ENCODE peak calls at places on chromosome 5, in ten cellular contexts. M is EH; C is anterior cingulate cortex; W is activated CD8-positive, alpha-beta memory T cell treated with anti-CD3 and anti-CD28 coated beads for 1 hour; D is right lobe of liver; J is H9; F is body of pancreas; U is H54; P is RPMI7951; R is GM04504. B is an unnamed sample.

GRCh38 chr5:93193756-93194155 is 387.3 kb downstream of the NR2F1-AS1 start:
- DNase-seq in M (peak; percentile 66), C (no peak), W (no peak), D (no peak), J (no peak), F (no peak), U (no peak), P (peak; percentile 70), R (no peak), B (no peak)

GRCh38 chr5:154371687-154372086 is 74.1 kb upstream of the SAP30L start:
- DNase-seq in M (peak; percentile 84), C (no peak), W (no peak), D (no peak), J (no peak), F (no peak), U (no peak), P (peak; percentile 46), R (peak; percentile 76), B (no peak)

GRCh38 chr5:16082982-16083381 is 96.6 kb downstream of the MARCHF11 start:
- DNase-seq in M (no peak), C (no peak), W (no peak), D (no peak), J (no peak), F (no peak), U (no peak), P (no peak), R (no peak), B (no peak)

GRCh38 chr5:67620386-67621039 is 423.9 kb upstream of the CD180 start:
- DNase-seq in M (no peak), C (no peak), W (no peak), D (no peak), J (no peak), F (no peak), U (no peak), P (no peak), R (no peak), B (no peak)

GRCh38 chr5:136279314-136279713 is 86.0 kb downstream of the TRPC7 start:
- DNase-seq in M (no peak), C (no peak), W (no peak), D (no peak), J (no peak), F (no peak), U (no peak), P (no peak), R (no peak), B (no peak)

GRCh38 chr5:101062902-101063301 is 159.8 kb upstream of the ST8SIA4 start:
- DNase-seq in M (no peak), C (no peak), W (no peak), D (no peak), J (no peak), F (no peak), U (no peak), P (no peak), R (no peak), B (no peak)

GRCh38 chr5:77643654-77644404 is 5.3 kb upstream of the OTP start:
- DNase-seq in M (no peak), C (no peak), W (no peak), D (no peak), J (no peak), F (no peak), U (no peak), P (no peak), R (no peak), B (no peak)

GRCh38 chr5:31382051-31382878 is 149.6 kb downstream of the DROSHA start:
- DNase-seq in M (peak; percentile 16), C (no peak), W (no peak), D (no peak), J (no peak), F (no peak), U (no peak), P (no peak), R (no peak), B (no peak)

GRCh38 chr5:175609504-175609903 is 48.4 kb upstream of the HRH2 start:
- DNase-seq in M (no peak), C (peak; percentile 27), W (no peak), D (no peak), J (no peak), F (no peak), U (no peak), P (no peak), R (no peak), B (no peak)

GRCh38 chr5:33890633-33891032 is 1.2 kb downstream of the ADAMTS12 start:
- DNase-seq in M (peak; percentile 35), C (no peak), W (no peak), D (no peak), J (peak; percentile 44), F (no peak), U (peak; percentile 35), P (peak; percentile 47), R (no peak), B (no peak)

GRCh38 chr5:98214240-98215051 is 559.0 kb upstream of the RGMB start:
- DNase-seq in M (peak; percentile 76), C (no peak), W (no peak), D (no peak), J (no peak), F (no peak), U (no peak), P (peak; percentile 92), R (peak; percentile 17), B (no peak)

GRCh38 chr5:964821-965220 is 43.8 kb upstream of the NKD2 start:
- DNase-seq in M (no peak), C (no peak), W (no peak), D (no peak), J (no peak), F (no peak), U (no peak), P (peak; percentile 72), R (no peak), B (no peak)

GRCh38 chr5:64742821-64743220 is 25.7 kb downstream of the SREK1IP1 start:
- DNase-seq in M (peak; percentile 52), C (no peak), W (no peak), D (no peak), J (no peak), F (no peak), U (no peak), P (no peak), R (peak; percentile 17), B (no peak)

GRCh38 chr5:96180684-96181083 is 219.0 kb upstream of the ELL2 start:
- DNase-seq in M (no peak), C (no peak), W (no peak), D (no peak), J (no peak), F (no peak), U (no peak), P (no peak), R (no peak), B (no peak)

GRCh38 chr5:127671218-127671617 is 22.3 kb downstream of the CTXN3 start:
- DNase-seq in M (peak; percentile 23), C (no peak), W (no peak), D (no peak), J (no peak), F (no peak), U (no peak), P (no peak), R (no peak), B (no peak)

GRCh38 chr5:175789670-175790069 is 81.7 kb upstream of the CPLX2 start:
- DNase-seq in M (peak; percentile 2), C (no peak), W (no peak), D (no peak), J (no peak), F (no peak), U (no peak), P (no peak), R (no peak), B (no peak)

GRCh38 chr5:175378444-175379028 is 65.4 kb downstream of the DRD1 start:
- DNase-seq in M (peak; percentile 80), C (no peak), W (no peak), D (no peak), J (no peak), F (no peak), U (peak; percentile 34), P (peak; percentile 92), R (peak; percentile 36), B (peak; percentile 67)

GRCh38 chr5:107674655-107675054 is 3.9 kb upstream of the EFNA5 start:
- DNase-seq in M (peak; percentile 1), C (no peak), W (no peak), D (no peak), J (no peak), F (no peak), U (no peak), P (no peak), R (no peak), B (no peak)

GRCh38 chr5:98458004-98458403 is 315.5 kb upstream of the RGMB start:
- DNase-seq in M (peak; percentile 92), C (no peak), W (no peak), D (no peak), J (no peak), F (no peak), U (no peak), P (peak; percentile 69), R (peak; percentile 78), B (no peak)

GRCh38 chr5:16590685-16591084 is 26.1 kb downstream of the RETREG1 start:
- DNase-seq in M (no peak), C (no peak), W (no peak), D (no peak), J (no peak), F (no peak), U (no peak), P (no peak), R (no peak), B (no peak)

GRCh38 chr5:133867341-133867740 is 101.1 kb downstream of the C5orf15 start:
- DNase-seq in M (no peak), C (no peak), W (no peak), D (no peak), J (no peak), F (no peak), U (no peak), P (no peak), R (no peak), B (no peak)

GRCh38 chr5:67375606-67376005 is 179.0 kb upstream of the CD180 start:
- DNase-seq in M (no peak), C (no peak), W (no peak), D (no peak), J (no peak), F (no peak), U (no peak), P (no peak), R (no peak), B (no peak)

GRCh38 chr5:137192293-137192743 is 306.8 kb downstream of the SPOCK1 start:
- DNase-seq in M (peak; percentile 82), C (no peak), W (no peak), D (no peak), J (no peak), F (no peak), U (no peak), P (peak; percentile 53), R (peak; percentile 47), B (peak; percentile 40)

GRCh38 chr5:172877496-172878260 is 43.6 kb downstream of the ERGIC1 start:
- DNase-seq in M (no peak), C (no peak), W (no peak), D (no peak), J (no peak), F (no peak), U (no peak), P (peak; percentile 50), R (no peak), B (no peak)

GRCh38 chr5:176776141-176776865 is 34.1 kb upstream of the UNC5A start:
- DNase-seq in M (no peak), C (no peak), W (no peak), D (peak; percentile 15), J (peak; percentile 6), F (no peak), U (no peak), P (no peak), R (no peak), B (no peak)

GRCh38 chr5:40578501-40579451 is 100.9 kb upstream of the PTGER4 start:
- DNase-seq in M (peak; percentile 36), C (no peak), W (no peak), D (no peak), J (no peak), F (no peak), U (no peak), P (peak; percentile 28), R (no peak), B (no peak)

B was measured in prostate gland.